ENCODE peak calls at places on chromosomes 16 and 17, in five cellular contexts. I is stomach, P is sigmoid colon, K is transverse colon, Z is ovary. H is an unnamed sample.

GRCh38 chr17:55238931-55239297 is 25.8 kb upstream of the HLF start:
- DNase-seq in P (no peak), Z (no peak), I (no peak), K (no peak), H (no peak)

GRCh38 chr17:82732118-82732743 is 3.2 kb upstream of the FN3K start:
- DNase-seq in K (no peak), P (no peak), I (no peak), Z (no peak), H (no peak)

GRCh38 chr16:22300427-22301071 is 3.3 kb downstream of the POLR3E start:
- DNase-seq in I (peak), K (peak), P (peak), Z (no peak), H (no peak)

GRCh38 chr17:58364270-58364942 is 12.4 kb upstream of the SUPT4H1 start:
- DNase-seq in Z (no peak), I (peak), K (peak), P (no peak), H (no peak)

GRCh38 chr16:85653226-85653917 is 35.4 kb downstream of the GINS2 start:
- DNase-seq in Z (peak), I (no peak), P (no peak), K (no peak), H (no peak)

GRCh38 chr17:63069245-63069644 is 103.2 kb downstream of the TANC2 start:
- DNase-seq in K (no peak), P (no peak), Z (no peak), I (no peak), H (no peak)

GRCh38 chr16:88701541-88702363 is 4.5 kb downstream of the RNF166 start:
- DNase-seq in I (no peak), Z (no peak), K (no peak), P (no peak), H (no peak)

GRCh38 chr17:61415374-61416210 is 15.9 kb downstream of the TBX2 start:
- DNase-seq in I (peak), P (peak), Z (no peak), K (no peak), H (peak)

GRCh38 chr16:75494696-75495601 is at the start of gene CHST6:
- DNase-seq in K (peak), P (no peak), I (no peak), Z (no peak), H (no peak)

DNA sequence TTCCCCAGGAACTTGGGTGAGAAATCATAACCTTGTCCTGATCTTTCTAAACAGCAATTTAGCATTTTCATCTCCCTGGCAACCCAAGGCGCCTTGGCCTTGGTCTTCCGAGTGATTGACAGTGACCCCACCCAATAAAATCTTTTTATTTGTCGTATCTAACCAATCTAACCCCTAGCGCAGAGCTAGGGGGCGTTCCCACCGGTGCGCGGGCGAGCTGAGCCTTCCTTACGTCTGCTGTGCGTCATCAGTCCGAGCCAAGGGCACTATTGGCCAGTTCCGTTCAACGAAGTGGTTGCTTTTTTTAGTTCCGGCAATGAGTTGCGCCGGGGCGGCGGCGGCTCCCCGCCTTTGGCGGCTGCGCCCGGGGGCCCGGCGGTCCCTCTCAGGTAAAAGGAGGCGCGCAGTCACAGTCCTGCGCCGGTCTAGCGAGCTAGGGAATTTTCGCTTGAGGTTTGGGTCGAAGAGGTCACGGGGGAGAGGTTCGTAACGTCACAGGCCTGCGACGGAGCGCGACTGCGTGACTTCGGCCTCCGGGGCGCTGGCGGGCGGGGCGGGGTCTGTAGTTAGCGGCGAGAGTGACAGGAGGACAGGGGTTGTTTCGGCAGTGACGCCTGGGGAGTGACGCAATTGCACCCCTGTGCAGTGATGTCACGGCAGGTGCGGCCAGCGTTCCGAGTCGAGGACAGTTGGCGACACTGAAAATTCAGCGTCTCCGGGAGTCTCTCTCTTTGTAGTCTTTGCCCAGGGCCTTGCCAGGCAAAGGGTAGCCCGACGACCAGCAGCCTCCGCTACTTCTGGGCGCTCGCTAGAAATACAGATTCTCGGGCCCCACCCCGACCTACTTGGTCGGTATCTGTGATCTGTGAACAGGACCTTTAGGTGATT is at the start of gene COQ7:
- DNase-seq in Z (peak), K (peak), I (peak), P (peak), H (peak)
- TF ChIP-seq EP300 in Z (peak), K (no peak), I (no peak), P (no peak), H (no peak)

DNA sequence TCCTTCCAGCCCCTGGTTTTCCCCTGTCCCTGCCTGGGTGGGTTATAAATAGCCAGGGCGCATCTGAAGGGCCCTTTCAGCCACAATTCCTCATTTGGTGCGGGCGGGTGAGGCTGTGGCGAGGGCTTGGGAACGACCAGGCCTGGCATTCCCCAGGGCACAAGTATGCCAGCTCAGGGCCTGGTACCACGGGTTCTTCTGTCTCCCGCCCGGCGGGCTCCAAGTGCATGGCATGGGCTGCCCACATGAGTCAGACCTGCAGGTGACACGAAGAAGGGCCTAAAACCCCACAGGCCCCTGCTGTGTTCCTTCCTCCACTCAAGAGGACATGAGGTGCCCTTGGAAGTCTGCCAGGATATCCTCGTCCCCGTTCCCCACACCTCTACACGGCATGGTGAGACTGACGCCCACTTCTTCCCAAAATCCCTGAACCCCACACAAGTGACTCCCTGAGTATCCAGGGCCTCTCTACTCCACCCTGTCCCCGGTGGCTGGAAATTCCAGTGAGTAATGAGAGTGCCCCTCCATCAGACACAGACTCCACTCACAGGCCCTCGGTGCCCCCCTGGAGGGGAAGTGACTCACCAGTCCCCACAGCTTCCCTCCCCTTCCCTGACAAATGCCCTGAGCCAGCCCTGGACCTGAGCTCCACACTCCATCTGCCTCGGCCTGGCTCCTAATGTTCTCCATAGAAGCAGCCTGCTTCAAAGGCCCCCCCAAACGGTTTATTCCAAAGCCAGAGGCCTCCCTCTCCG is 68.8 kb downstream of the ABR start:
- DNase-seq in Z (peak), P (peak), K (peak), I (no peak), H (peak)
- H3K4me3 ChIP-seq in Z (no peak), P (no peak), K (no peak), I (no peak), H (no peak)

DNA sequence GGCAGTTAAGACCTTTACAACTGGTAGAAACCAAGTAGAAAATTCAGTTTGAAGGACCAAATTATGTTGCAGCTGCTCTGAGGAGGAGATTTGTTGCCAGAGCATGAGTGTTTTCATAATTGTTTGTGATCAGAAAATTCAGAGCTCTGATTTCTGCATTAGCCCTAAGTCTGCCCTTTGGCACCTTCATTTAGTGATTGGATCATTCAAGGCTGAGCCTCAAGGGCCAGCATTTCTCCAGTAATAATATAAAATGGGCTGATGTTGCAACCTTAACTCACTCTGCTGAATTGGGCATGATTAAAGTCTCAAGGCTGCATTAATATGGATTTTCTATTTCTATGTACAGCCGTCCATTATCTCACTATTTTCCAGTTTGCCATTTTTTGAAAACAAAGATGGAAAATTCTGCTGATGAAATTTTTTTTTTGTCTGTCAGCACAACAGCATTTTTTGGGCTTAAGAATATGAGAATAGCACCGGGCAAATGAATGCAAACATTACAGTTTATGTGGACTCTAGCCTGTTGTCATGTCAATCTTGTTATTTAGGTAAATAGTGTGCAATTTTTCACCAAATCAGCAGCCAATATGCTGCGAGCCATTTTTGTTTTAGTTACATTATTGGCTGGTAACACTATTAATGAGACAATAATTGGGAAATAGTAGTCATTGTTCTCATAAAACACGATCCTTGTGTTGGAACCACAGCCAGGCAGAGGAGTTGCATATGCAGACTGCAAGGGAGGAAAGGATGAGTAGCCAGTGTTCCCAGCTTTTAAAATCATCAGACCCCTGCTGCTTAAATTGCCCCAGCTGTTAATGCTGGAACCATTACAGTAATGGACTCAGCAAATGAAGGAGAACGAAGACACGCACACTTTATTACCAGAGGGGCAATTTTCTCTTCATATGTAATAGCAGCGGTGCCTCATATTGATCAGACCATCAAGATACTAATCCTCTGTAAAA is 10.4 kb downstream of the FTO start:
- DNase-seq in K (no peak), I (no peak), P (no peak), Z (peak), H (peak)
- TF ChIP-seq EP300 in K (no peak), I (no peak), P (no peak), Z (no peak), H (no peak)

GRCh38 chr17:40320771-40321501 is 12.0 kb downstream of the RARA start:
- DNase-seq in Z (peak), K (peak), P (peak), I (no peak), H (peak)
- H3K4me3 ChIP-seq in Z (peak), K (no peak), P (peak), I (peak), H (peak)

GRCh38 chr17:64498308-64499203 is 1.7 kb upstream of the POLG2 start:
- DNase-seq in P (no peak), K (no peak), I (no peak), Z (no peak), H (no peak)

GRCh38 chr17:64494121-64494520 is 2.7 kb downstream of the POLG2 start:
- DNase-seq in I (no peak), Z (no peak), K (no peak), P (no peak), H (no peak)

GRCh38 chr17:64497565-64498035 is 746 bp upstream of the POLG2 start:
- DNase-seq in K (no peak), P (no peak), I (no peak), Z (no peak), H (no peak)

GRCh38 chr17:64496348-64496785 is 487 bp downstream of the POLG2 start:
- DNase-seq in Z (no peak), P (no peak), K (no peak), I (no peak), H (no peak)

GRCh38 chr17:64496786-64497564 is at the start of gene POLG2:
- DNase-seq in K (peak), P (peak), I (peak), Z (peak), H (peak)
- TF ChIP-seq EP300 in K (no peak), P (no peak), I (no peak), Z (no peak), H (no peak)

DNA sequence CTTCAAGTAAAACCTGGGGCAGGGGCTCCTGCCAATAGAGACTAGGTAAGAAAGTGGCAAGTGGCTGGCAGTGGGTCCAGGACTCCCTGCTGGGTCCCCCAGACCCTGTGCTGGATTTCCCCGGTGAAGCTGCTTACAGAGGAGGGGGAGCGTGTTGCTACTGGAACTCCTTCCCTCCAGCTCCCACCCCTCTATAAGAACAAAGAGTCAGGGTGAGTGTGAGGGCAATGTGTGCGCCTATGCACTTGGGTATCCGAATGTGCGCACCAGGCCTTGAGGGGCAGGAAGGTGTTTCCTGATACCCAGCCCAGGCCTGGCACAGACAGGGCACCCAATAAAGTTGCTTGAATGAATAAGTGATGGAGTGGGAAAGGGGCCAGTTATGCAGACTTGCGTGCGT is 11.8 kb downstream of the NEUROD2 start:
- DNase-seq in I (no peak), K (no peak), P (no peak), Z (no peak), H (no peak)
- H3K4me3 ChIP-seq in I (no peak), K (no peak), P (no peak), Z (no peak), H (no peak)

DNA sequence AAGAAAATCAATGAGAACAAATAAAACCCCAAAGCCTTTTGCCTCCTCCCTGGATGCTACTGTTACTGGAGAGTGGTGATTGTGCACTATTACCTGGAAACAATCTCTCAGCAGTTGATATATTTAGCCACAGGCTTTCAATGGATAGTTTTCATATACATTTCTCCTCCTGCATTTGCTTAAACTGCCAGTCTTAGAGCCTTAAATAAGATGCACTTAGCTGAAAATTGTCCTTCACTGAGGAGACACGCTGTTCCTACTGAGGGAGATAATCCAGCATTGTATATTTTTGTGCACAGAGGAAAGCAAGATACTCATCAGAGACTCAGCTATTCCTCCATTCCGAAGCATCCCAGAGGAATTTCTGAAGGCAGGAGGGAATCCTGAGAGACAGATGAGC is 520.2 kb upstream of the C16orf82 start:
- DNase-seq in P (no peak), Z (no peak), I (no peak), K (no peak), H (no peak)
- TF ChIP-seq EP300 in P (no peak), Z (no peak), I (no peak), K (no peak), H (no peak)

GRCh38 chr17:67831268-67831667 is 6.0 kb downstream of the BPTF start:
- DNase-seq in P (no peak), K (no peak), I (no peak), Z (no peak), H (no peak)
- H3K4me3 ChIP-seq in P (no peak), K (no peak), I (no peak), Z (no peak), H (no peak)

H was measured in suprapubic skin.